ENCODE peak calls at places on chromosomes 13 and 19, in five cellular contexts. N, X, Q, K and B are unnamed samples.

GRCh38 chr13:43374621-43375020 is 351.2 kb downstream of the DNAJC15 start:
- DNase-seq in X (peak), K (no peak), N (no peak), Q (no peak), B (peak)

GRCh38 chr13:104327217-104327616 is 1261.0 kb upstream of the SLC10A2 start:
- DNase-seq in Q (no peak), N (no peak), K (no peak), X (peak), B (peak)

GRCh38 chr19:12834976-12835757 is 788 bp upstream of the RTBDN start:
- DNase-seq in Q (no peak), K (no peak), N (peak), X (no peak), B (peak)

GRCh38 chr19:44142014-44142523 is 715 bp downstream of the ZNF234 start:
- DNase-seq in K (no peak), X (peak), N (peak), Q (no peak), B (peak)

GRCh38 chr13:24723206-24723605 is 40.8 kb upstream of the RNF17 start:
- DNase-seq in X (no peak), Q (peak), N (no peak), K (no peak), B (no peak)

GRCh38 chr19:16862826-16863405 is 25.9 kb upstream of the F2RL3 start:
- DNase-seq in Q (no peak), X (no peak), K (no peak), N (no peak), B (no peak)

GRCh38 chr13:112325941-112326645 is 50.1 kb upstream of the SPACA7 start:
- DNase-seq in N (no peak), X (no peak), K (no peak), Q (no peak), B (no peak)

GRCh38 chr13:76856141-76856571 is 30.0 kb downstream of the KCTD12 start:
- DNase-seq in K (no peak), N (no peak), X (peak), Q (no peak), B (peak)

GRCh38 chr19:42563352-42564210 is 31.1 kb downstream of the CEACAM8 start:
- DNase-seq in X (peak), N (peak), Q (no peak), K (peak), B (peak)

GRCh38 chr19:29001006-29001921 is 211.7 kb downstream of the UQCRFS1 start:
- DNase-seq in K (peak), Q (no peak), N (no peak), X (no peak), B (peak)

GRCh38 chr13:40992678-40993077 is 26.4 kb downstream of the ELF1 start:
- DNase-seq in X (peak), N (no peak), Q (no peak), K (no peak), B (no peak)

GRCh38 chr13:112252744-112253590 is 123.2 kb upstream of the SPACA7 start:
- DNase-seq in N (no peak), K (no peak), X (no peak), Q (no peak), B (no peak)

GRCh38 chr19:36771275-36772231 is 1.1 kb downstream of the ZNF850 start:
- DNase-seq in Q (peak), K (no peak), X (peak), N (no peak), B (peak)

GRCh38 chr13:110067355-110068175 is 239.4 kb downstream of the COL4A1 start:
- DNase-seq in K (no peak), Q (no peak), X (peak), N (no peak), B (no peak)

GRCh38 chr13:111213964-111214726 is 99.0 kb downstream of the ARHGEF7 start:
- DNase-seq in X (no peak), K (no peak), Q (peak), N (no peak), B (no peak)